ENCODE peak calls at places on chromosomes 4 and X, in nine cellular contexts. One of them, this sample, is unnamed.
A peak's percentile ranks its signal among the peaks of the same experiment; 100 is the strongest.

GRCh38 chr4:43224591-43224990 is 332.1 kb downstream of the GRXCR1 start:
- DNase-seq in stromal cell of bone marrow: no peak
- DNase-seq in activated naive CD4-positive, alpha-beta T cell: no peak
- DNase-seq in activated effector memory CD4-positive, alpha-beta T cell treated with anti-CD3 and anti-CD28 coated beads, Interleukin-2, amount 50 U/mL, for 16 hours: no peak
- DNase-seq in NCI-H1417 treated with DMSO at 0.1 percent for 48 hours: no peak
- DNase-seq in activated CD4-positive, alpha-beta T cell treated with anti-CD3 and anti-CD28 coated beads for 4 hours: no peak
- DNase-seq in stimulated activated CD8-positive, alpha-beta memory T cell treated with anti-CD3 and anti-CD28 coated beads, Interleukin-7, amount 100 ng/mL, for 1 hour: no peak
- DNase-seq in substantia nigra: no peak
- DNase-seq in NCI-H748 treated with DMSO at 0.1 percent for 48 hours: no peak
- DNase-seq in this sample: no peak

GRCh38 chrX:68307767-68308166 is 125.5 kb downstream of the OPHN1 start:
- DNase-seq in activated naive CD4-positive, alpha-beta T cell: no peak
- DNase-seq in NCI-H748 treated with DMSO at 0.1 percent for 48 hours: no peak
- DNase-seq in stimulated activated CD8-positive, alpha-beta memory T cell treated with anti-CD3 and anti-CD28 coated beads, Interleukin-7, amount 100 ng/mL, for 1 hour: no peak
- DNase-seq in stromal cell of bone marrow: peak; percentile 62
- DNase-seq in NCI-H1417 treated with DMSO at 0.1 percent for 48 hours: no peak
- DNase-seq in substantia nigra: no peak
- DNase-seq in activated CD4-positive, alpha-beta T cell treated with anti-CD3 and anti-CD28 coated beads for 4 hours: no peak
- DNase-seq in activated effector memory CD4-positive, alpha-beta T cell treated with anti-CD3 and anti-CD28 coated beads, Interleukin-2, amount 50 U/mL, for 16 hours: no peak
- DNase-seq in this sample: peak; percentile 92

GRCh38 chrX:123601437-123601836 is 131.4 kb downstream of the THOC2 start:
- DNase-seq in stromal cell of bone marrow: no peak
- DNase-seq in activated CD4-positive, alpha-beta T cell treated with anti-CD3 and anti-CD28 coated beads for 4 hours: no peak
- DNase-seq in activated effector memory CD4-positive, alpha-beta T cell treated with anti-CD3 and anti-CD28 coated beads, Interleukin-2, amount 50 U/mL, for 16 hours: no peak
- DNase-seq in activated naive CD4-positive, alpha-beta T cell: no peak
- DNase-seq in substantia nigra: no peak
- DNase-seq in stimulated activated CD8-positive, alpha-beta memory T cell treated with anti-CD3 and anti-CD28 coated beads, Interleukin-7, amount 100 ng/mL, for 1 hour: no peak
- DNase-seq in NCI-H748 treated with DMSO at 0.1 percent for 48 hours: no peak
- DNase-seq in NCI-H1417 treated with DMSO at 0.1 percent for 48 hours: no peak
- DNase-seq in this sample: no peak

GRCh38 chrX:117743469-117744251 is 372.9 kb downstream of the KLHL13 start:
- DNase-seq in activated CD4-positive, alpha-beta T cell treated with anti-CD3 and anti-CD28 coated beads for 4 hours: no peak
- DNase-seq in NCI-H748 treated with DMSO at 0.1 percent for 48 hours: peak; percentile 2
- DNase-seq in substantia nigra: no peak
- DNase-seq in stimulated activated CD8-positive, alpha-beta memory T cell treated with anti-CD3 and anti-CD28 coated beads, Interleukin-7, amount 100 ng/mL, for 1 hour: no peak
- DNase-seq in activated naive CD4-positive, alpha-beta T cell: no peak
- DNase-seq in NCI-H1417 treated with DMSO at 0.1 percent for 48 hours: no peak
- DNase-seq in activated effector memory CD4-positive, alpha-beta T cell treated with anti-CD3 and anti-CD28 coated beads, Interleukin-2, amount 50 U/mL, for 16 hours: no peak
- DNase-seq in stromal cell of bone marrow: no peak
- DNase-seq in this sample: peak; percentile 7

GRCh38 chrX:47482512-47483309 is at the start of gene ZNF41:
- DNase-seq in activated CD4-positive, alpha-beta T cell treated with anti-CD3 and anti-CD28 coated beads for 4 hours: peak; percentile 68
- DNase-seq in NCI-H1417 treated with DMSO at 0.1 percent for 48 hours: peak; percentile 65
- DNase-seq in activated naive CD4-positive, alpha-beta T cell: peak; percentile 68
- DNase-seq in stromal cell of bone marrow: peak; percentile 37
- DNase-seq in activated effector memory CD4-positive, alpha-beta T cell treated with anti-CD3 and anti-CD28 coated beads, Interleukin-2, amount 50 U/mL, for 16 hours: peak; percentile 93
- DNase-seq in stimulated activated CD8-positive, alpha-beta memory T cell treated with anti-CD3 and anti-CD28 coated beads, Interleukin-7, amount 100 ng/mL, for 1 hour: peak; percentile 50
- DNase-seq in NCI-H748 treated with DMSO at 0.1 percent for 48 hours: peak; percentile 67
- DNase-seq in substantia nigra: peak; percentile 61
- DNase-seq in this sample: peak; percentile 72

GRCh38 chrX:35664838-35665237 is 133.3 kb upstream of the MAGEB16 start:
- DNase-seq in substantia nigra: no peak
- DNase-seq in stromal cell of bone marrow: no peak
- DNase-seq in activated CD4-positive, alpha-beta T cell treated with anti-CD3 and anti-CD28 coated beads for 4 hours: no peak
- DNase-seq in NCI-H1417 treated with DMSO at 0.1 percent for 48 hours: no peak
- DNase-seq in NCI-H748 treated with DMSO at 0.1 percent for 48 hours: no peak
- DNase-seq in stimulated activated CD8-positive, alpha-beta memory T cell treated with anti-CD3 and anti-CD28 coated beads, Interleukin-7, amount 100 ng/mL, for 1 hour: no peak
- DNase-seq in activated naive CD4-positive, alpha-beta T cell: no peak
- DNase-seq in activated effector memory CD4-positive, alpha-beta T cell treated with anti-CD3 and anti-CD28 coated beads, Interleukin-2, amount 50 U/mL, for 16 hours: no peak
- DNase-seq in this sample: no peak

GRCh38 chrX:68570598-68570997 is 71.7 kb downstream of the YIPF6 start:
- DNase-seq in substantia nigra: no peak
- DNase-seq in stimulated activated CD8-positive, alpha-beta memory T cell treated with anti-CD3 and anti-CD28 coated beads, Interleukin-7, amount 100 ng/mL, for 1 hour: no peak
- DNase-seq in activated effector memory CD4-positive, alpha-beta T cell treated with anti-CD3 and anti-CD28 coated beads, Interleukin-2, amount 50 U/mL, for 16 hours: no peak
- DNase-seq in activated naive CD4-positive, alpha-beta T cell: no peak
- DNase-seq in NCI-H1417 treated with DMSO at 0.1 percent for 48 hours: no peak
- DNase-seq in activated CD4-positive, alpha-beta T cell treated with anti-CD3 and anti-CD28 coated beads for 4 hours: no peak
- DNase-seq in NCI-H748 treated with DMSO at 0.1 percent for 48 hours: no peak
- DNase-seq in stromal cell of bone marrow: no peak
- DNase-seq in this sample: peak; percentile 13

GRCh38 chr4:99180367-99181169 is 36.5 kb upstream of the ADH4 start:
- DNase-seq in activated effector memory CD4-positive, alpha-beta T cell treated with anti-CD3 and anti-CD28 coated beads, Interleukin-2, amount 50 U/mL, for 16 hours: no peak
- DNase-seq in NCI-H748 treated with DMSO at 0.1 percent for 48 hours: no peak
- DNase-seq in stimulated activated CD8-positive, alpha-beta memory T cell treated with anti-CD3 and anti-CD28 coated beads, Interleukin-7, amount 100 ng/mL, for 1 hour: no peak
- DNase-seq in activated naive CD4-positive, alpha-beta T cell: no peak
- DNase-seq in activated CD4-positive, alpha-beta T cell treated with anti-CD3 and anti-CD28 coated beads for 4 hours: no peak
- DNase-seq in NCI-H1417 treated with DMSO at 0.1 percent for 48 hours: no peak
- DNase-seq in substantia nigra: no peak
- DNase-seq in stromal cell of bone marrow: peak; percentile 79
- DNase-seq in this sample: peak; percentile 88

GRCh38 chr4:177444911-177445736 is 2.9 kb upstream of the AGA start:
- DNase-seq in NCI-H748 treated with DMSO at 0.1 percent for 48 hours: no peak
- DNase-seq in NCI-H1417 treated with DMSO at 0.1 percent for 48 hours: no peak
- DNase-seq in stimulated activated CD8-positive, alpha-beta memory T cell treated with anti-CD3 and anti-CD28 coated beads, Interleukin-7, amount 100 ng/mL, for 1 hour: no peak
- DNase-seq in substantia nigra: no peak
- DNase-seq in activated naive CD4-positive, alpha-beta T cell: no peak
- DNase-seq in activated CD4-positive, alpha-beta T cell treated with anti-CD3 and anti-CD28 coated beads for 4 hours: no peak
- DNase-seq in activated effector memory CD4-positive, alpha-beta T cell treated with anti-CD3 and anti-CD28 coated beads, Interleukin-2, amount 50 U/mL, for 16 hours: no peak
- DNase-seq in stromal cell of bone marrow: no peak
- DNase-seq in this sample: no peak

GRCh38 chrX:39759526-39760224 is 338.1 kb downstream of the BCOR start:
- DNase-seq in NCI-H1417 treated with DMSO at 0.1 percent for 48 hours: no peak
- DNase-seq in activated CD4-positive, alpha-beta T cell treated with anti-CD3 and anti-CD28 coated beads for 4 hours: no peak
- DNase-seq in activated naive CD4-positive, alpha-beta T cell: no peak
- DNase-seq in substantia nigra: peak; percentile 1
- DNase-seq in NCI-H748 treated with DMSO at 0.1 percent for 48 hours: no peak
- DNase-seq in stromal cell of bone marrow: no peak
- DNase-seq in activated effector memory CD4-positive, alpha-beta T cell treated with anti-CD3 and anti-CD28 coated beads, Interleukin-2, amount 50 U/mL, for 16 hours: no peak
- DNase-seq in stimulated activated CD8-positive, alpha-beta memory T cell treated with anti-CD3 and anti-CD28 coated beads, Interleukin-7, amount 100 ng/mL, for 1 hour: no peak
- DNase-seq in this sample: no peak

GRCh38 chr4:66489783-66490452 is 819.6 kb upstream of the EPHA5 start:
- DNase-seq in substantia nigra: no peak
- DNase-seq in activated CD4-positive, alpha-beta T cell treated with anti-CD3 and anti-CD28 coated beads for 4 hours: no peak
- DNase-seq in NCI-H748 treated with DMSO at 0.1 percent for 48 hours: no peak
- DNase-seq in stimulated activated CD8-positive, alpha-beta memory T cell treated with anti-CD3 and anti-CD28 coated beads, Interleukin-7, amount 100 ng/mL, for 1 hour: no peak
- DNase-seq in NCI-H1417 treated with DMSO at 0.1 percent for 48 hours: no peak
- DNase-seq in activated effector memory CD4-positive, alpha-beta T cell treated with anti-CD3 and anti-CD28 coated beads, Interleukin-2, amount 50 U/mL, for 16 hours: no peak
- DNase-seq in stromal cell of bone marrow: peak; percentile 25
- DNase-seq in activated naive CD4-positive, alpha-beta T cell: no peak
- DNase-seq in this sample: peak; percentile 66

GRCh38 chrX:134512566-134512965 is 52.6 kb downstream of the HPRT1 start:
- DNase-seq in NCI-H748 treated with DMSO at 0.1 percent for 48 hours: no peak
- DNase-seq in NCI-H1417 treated with DMSO at 0.1 percent for 48 hours: no peak
- DNase-seq in activated naive CD4-positive, alpha-beta T cell: no peak
- DNase-seq in activated effector memory CD4-positive, alpha-beta T cell treated with anti-CD3 and anti-CD28 coated beads, Interleukin-2, amount 50 U/mL, for 16 hours: no peak
- DNase-seq in substantia nigra: no peak
- DNase-seq in activated CD4-positive, alpha-beta T cell treated with anti-CD3 and anti-CD28 coated beads for 4 hours: no peak
- DNase-seq in stromal cell of bone marrow: no peak
- DNase-seq in stimulated activated CD8-positive, alpha-beta memory T cell treated with anti-CD3 and anti-CD28 coated beads, Interleukin-7, amount 100 ng/mL, for 1 hour: no peak
- DNase-seq in this sample: peak; percentile 90

GRCh38 chr4:86653237-86653865 is 59.2 kb downstream of the PTPN13 start:
- DNase-seq in activated naive CD4-positive, alpha-beta T cell: no peak
- DNase-seq in activated effector memory CD4-positive, alpha-beta T cell treated with anti-CD3 and anti-CD28 coated beads, Interleukin-2, amount 50 U/mL, for 16 hours: no peak
- DNase-seq in stimulated activated CD8-positive, alpha-beta memory T cell treated with anti-CD3 and anti-CD28 coated beads, Interleukin-7, amount 100 ng/mL, for 1 hour: no peak
- DNase-seq in substantia nigra: no peak
- DNase-seq in NCI-H1417 treated with DMSO at 0.1 percent for 48 hours: no peak
- DNase-seq in stromal cell of bone marrow: no peak
- DNase-seq in activated CD4-positive, alpha-beta T cell treated with anti-CD3 and anti-CD28 coated beads for 4 hours: no peak
- DNase-seq in NCI-H748 treated with DMSO at 0.1 percent for 48 hours: no peak
- DNase-seq in this sample: no peak

GRCh38 chrX:7219153-7219705 is 71.3 kb upstream of the PUDP start:
- DNase-seq in activated naive CD4-positive, alpha-beta T cell: no peak
- DNase-seq in activated CD4-positive, alpha-beta T cell treated with anti-CD3 and anti-CD28 coated beads for 4 hours: no peak
- DNase-seq in activated effector memory CD4-positive, alpha-beta T cell treated with anti-CD3 and anti-CD28 coated beads, Interleukin-2, amount 50 U/mL, for 16 hours: no peak
- DNase-seq in substantia nigra: no peak
- DNase-seq in NCI-H748 treated with DMSO at 0.1 percent for 48 hours: no peak
- DNase-seq in stromal cell of bone marrow: no peak
- DNase-seq in stimulated activated CD8-positive, alpha-beta memory T cell treated with anti-CD3 and anti-CD28 coated beads, Interleukin-7, amount 100 ng/mL, for 1 hour: no peak
- DNase-seq in NCI-H1417 treated with DMSO at 0.1 percent for 48 hours: no peak
- DNase-seq in this sample: no peak

GRCh38 chrX:1600406-1601050 is 9.1 kb downstream of the AKAP17A start:
- DNase-seq in NCI-H748 treated with DMSO at 0.1 percent for 48 hours: no peak
- DNase-seq in stromal cell of bone marrow: no peak
- DNase-seq in activated CD4-positive, alpha-beta T cell treated with anti-CD3 and anti-CD28 coated beads for 4 hours: no peak
- DNase-seq in activated naive CD4-positive, alpha-beta T cell: no peak
- DNase-seq in NCI-H1417 treated with DMSO at 0.1 percent for 48 hours: no peak
- DNase-seq in activated effector memory CD4-positive, alpha-beta T cell treated with anti-CD3 and anti-CD28 coated beads, Interleukin-2, amount 50 U/mL, for 16 hours: no peak
- DNase-seq in stimulated activated CD8-positive, alpha-beta memory T cell treated with anti-CD3 and anti-CD28 coated beads, Interleukin-7, amount 100 ng/mL, for 1 hour: no peak
- DNase-seq in substantia nigra: no peak
- DNase-seq in this sample: no peak

GRCh38 chr4:141102367-141102766 is 30.9 kb downstream of the RNF150 start:
- DNase-seq in activated naive CD4-positive, alpha-beta T cell: no peak
- DNase-seq in NCI-H748 treated with DMSO at 0.1 percent for 48 hours: no peak
- DNase-seq in activated CD4-positive, alpha-beta T cell treated with anti-CD3 and anti-CD28 coated beads for 4 hours: no peak
- DNase-seq in NCI-H1417 treated with DMSO at 0.1 percent for 48 hours: no peak
- DNase-seq in stromal cell of bone marrow: peak; percentile 8
- DNase-seq in stimulated activated CD8-positive, alpha-beta memory T cell treated with anti-CD3 and anti-CD28 coated beads, Interleukin-7, amount 100 ng/mL, for 1 hour: no peak
- DNase-seq in activated effector memory CD4-positive, alpha-beta T cell treated with anti-CD3 and anti-CD28 coated beads, Interleukin-2, amount 50 U/mL, for 16 hours: no peak
- DNase-seq in substantia nigra: no peak
- DNase-seq in this sample: peak; percentile 62

GRCh38 chr4:168440442-168441264 is 39.6 kb downstream of the DDX60L start:
- DNase-seq in stromal cell of bone marrow: peak; percentile 41
- DNase-seq in activated CD4-positive, alpha-beta T cell treated with anti-CD3 and anti-CD28 coated beads for 4 hours: no peak
- DNase-seq in activated effector memory CD4-positive, alpha-beta T cell treated with anti-CD3 and anti-CD28 coated beads, Interleukin-2, amount 50 U/mL, for 16 hours: no peak
- DNase-seq in NCI-H748 treated with DMSO at 0.1 percent for 48 hours: no peak
- DNase-seq in activated naive CD4-positive, alpha-beta T cell: no peak
- DNase-seq in stimulated activated CD8-positive, alpha-beta memory T cell treated with anti-CD3 and anti-CD28 coated beads, Interleukin-7, amount 100 ng/mL, for 1 hour: no peak
- DNase-seq in substantia nigra: no peak
- DNase-seq in NCI-H1417 treated with DMSO at 0.1 percent for 48 hours: no peak
- DNase-seq in this sample: peak; percentile 87

GRCh38 chr4:79308087-79308486 is 17.8 kb downstream of the NAA11 start:
- DNase-seq in stimulated activated CD8-positive, alpha-beta memory T cell treated with anti-CD3 and anti-CD28 coated beads, Interleukin-7, amount 100 ng/mL, for 1 hour: no peak
- DNase-seq in NCI-H1417 treated with DMSO at 0.1 percent for 48 hours: no peak
- DNase-seq in activated CD4-positive, alpha-beta T cell treated with anti-CD3 and anti-CD28 coated beads for 4 hours: no peak
- DNase-seq in activated effector memory CD4-positive, alpha-beta T cell treated with anti-CD3 and anti-CD28 coated beads, Interleukin-2, amount 50 U/mL, for 16 hours: no peak
- DNase-seq in activated naive CD4-positive, alpha-beta T cell: no peak
- DNase-seq in substantia nigra: no peak
- DNase-seq in NCI-H748 treated with DMSO at 0.1 percent for 48 hours: no peak
- DNase-seq in stromal cell of bone marrow: no peak
- DNase-seq in this sample: no peak

GRCh38 chrX:8235026-8235425 is 64.0 kb upstream of the VCX2 start:
- DNase-seq in substantia nigra: no peak
- DNase-seq in activated naive CD4-positive, alpha-beta T cell: no peak
- DNase-seq in stimulated activated CD8-positive, alpha-beta memory T cell treated with anti-CD3 and anti-CD28 coated beads, Interleukin-7, amount 100 ng/mL, for 1 hour: no peak
- DNase-seq in activated effector memory CD4-positive, alpha-beta T cell treated with anti-CD3 and anti-CD28 coated beads, Interleukin-2, amount 50 U/mL, for 16 hours: no peak
- DNase-seq in NCI-H1417 treated with DMSO at 0.1 percent for 48 hours: no peak
- DNase-seq in NCI-H748 treated with DMSO at 0.1 percent for 48 hours: no peak
- DNase-seq in activated CD4-positive, alpha-beta T cell treated with anti-CD3 and anti-CD28 coated beads for 4 hours: no peak
- DNase-seq in stromal cell of bone marrow: peak; percentile 48
- DNase-seq in this sample: peak; percentile 64

GRCh38 chr4:86825511-86825910 is 23.7 kb downstream of the SLC10A6 start:
- DNase-seq in substantia nigra: no peak
- DNase-seq in stromal cell of bone marrow: no peak
- DNase-seq in NCI-H748 treated with DMSO at 0.1 percent for 48 hours: no peak
- DNase-seq in activated CD4-positive, alpha-beta T cell treated with anti-CD3 and anti-CD28 coated beads for 4 hours: no peak
- DNase-seq in NCI-H1417 treated with DMSO at 0.1 percent for 48 hours: no peak
- DNase-seq in activated effector memory CD4-positive, alpha-beta T cell treated with anti-CD3 and anti-CD28 coated beads, Interleukin-2, amount 50 U/mL, for 16 hours: no peak
- DNase-seq in activated naive CD4-positive, alpha-beta T cell: no peak
- DNase-seq in stimulated activated CD8-positive, alpha-beta memory T cell treated with anti-CD3 and anti-CD28 coated beads, Interleukin-7, amount 100 ng/mL, for 1 hour: no peak
- DNase-seq in this sample: peak; percentile 41

GRCh38 chr4:174522183-174523002 is at the start of gene HPGD:
- DNase-seq in stromal cell of bone marrow: no peak
- DNase-seq in NCI-H1417 treated with DMSO at 0.1 percent for 48 hours: no peak
- DNase-seq in activated naive CD4-positive, alpha-beta T cell: peak; percentile 52
- DNase-seq in substantia nigra: no peak
- DNase-seq in activated effector memory CD4-positive, alpha-beta T cell treated with anti-CD3 and anti-CD28 coated beads, Interleukin-2, amount 50 U/mL, for 16 hours: peak; percentile 83
- DNase-seq in NCI-H748 treated with DMSO at 0.1 percent for 48 hours: peak; percentile 53
- DNase-seq in activated CD4-positive, alpha-beta T cell treated with anti-CD3 and anti-CD28 coated beads for 4 hours: peak; percentile 34
- DNase-seq in stimulated activated CD8-positive, alpha-beta memory T cell treated with anti-CD3 and anti-CD28 coated beads, Interleukin-7, amount 100 ng/mL, for 1 hour: peak; percentile 26
- DNase-seq in this sample: peak; percentile 8

GRCh38 chr4:41994461-41994860 is 4.1 kb downstream of the SLC30A9 start:
- DNase-seq in stromal cell of bone marrow: no peak
- DNase-seq in stimulated activated CD8-positive, alpha-beta memory T cell treated with anti-CD3 and anti-CD28 coated beads, Interleukin-7, amount 100 ng/mL, for 1 hour: no peak
- DNase-seq in activated effector memory CD4-positive, alpha-beta T cell treated with anti-CD3 and anti-CD28 coated beads, Interleukin-2, amount 50 U/mL, for 16 hours: no peak
- DNase-seq in activated naive CD4-positive, alpha-beta T cell: no peak
- DNase-seq in NCI-H748 treated with DMSO at 0.1 percent for 48 hours: no peak
- DNase-seq in substantia nigra: no peak
- DNase-seq in activated CD4-positive, alpha-beta T cell treated with anti-CD3 and anti-CD28 coated beads for 4 hours: no peak
- DNase-seq in NCI-H1417 treated with DMSO at 0.1 percent for 48 hours: no peak
- DNase-seq in this sample: no peak

GRCh38 chrX:110402091-110402854 is 43.6 kb downstream of the RTL9 start:
- DNase-seq in NCI-H1417 treated with DMSO at 0.1 percent for 48 hours: no peak
- DNase-seq in activated naive CD4-positive, alpha-beta T cell: no peak
- DNase-seq in stimulated activated CD8-positive, alpha-beta memory T cell treated with anti-CD3 and anti-CD28 coated beads, Interleukin-7, amount 100 ng/mL, for 1 hour: no peak
- DNase-seq in activated CD4-positive, alpha-beta T cell treated with anti-CD3 and anti-CD28 coated beads for 4 hours: no peak
- DNase-seq in stromal cell of bone marrow: no peak
- DNase-seq in NCI-H748 treated with DMSO at 0.1 percent for 48 hours: no peak
- DNase-seq in activated effector memory CD4-positive, alpha-beta T cell treated with anti-CD3 and anti-CD28 coated beads, Interleukin-2, amount 50 U/mL, for 16 hours: no peak
- DNase-seq in substantia nigra: no peak
- DNase-seq in this sample: peak; percentile 84

GRCh38 chr4:158809611-158810486 is 41.0 kb downstream of the FNIP2 start:
- DNase-seq in NCI-H748 treated with DMSO at 0.1 percent for 48 hours: peak; percentile 21
- DNase-seq in activated naive CD4-positive, alpha-beta T cell: no peak
- DNase-seq in activated effector memory CD4-positive, alpha-beta T cell treated with anti-CD3 and anti-CD28 coated beads, Interleukin-2, amount 50 U/mL, for 16 hours: no peak
- DNase-seq in stimulated activated CD8-positive, alpha-beta memory T cell treated with anti-CD3 and anti-CD28 coated beads, Interleukin-7, amount 100 ng/mL, for 1 hour: no peak
- DNase-seq in NCI-H1417 treated with DMSO at 0.1 percent for 48 hours: no peak
- DNase-seq in stromal cell of bone marrow: peak; percentile 81
- DNase-seq in activated CD4-positive, alpha-beta T cell treated with anti-CD3 and anti-CD28 coated beads for 4 hours: no peak
- DNase-seq in substantia nigra: no peak
- DNase-seq in this sample: peak; percentile 71

GRCh38 chr4:16139066-16139945 is 55.5 kb upstream of the PROM1 start:
- DNase-seq in activated CD4-positive, alpha-beta T cell treated with anti-CD3 and anti-CD28 coated beads for 4 hours: no peak
- DNase-seq in stromal cell of bone marrow: no peak
- DNase-seq in substantia nigra: no peak
- DNase-seq in stimulated activated CD8-positive, alpha-beta memory T cell treated with anti-CD3 and anti-CD28 coated beads, Interleukin-7, amount 100 ng/mL, for 1 hour: no peak
- DNase-seq in activated naive CD4-positive, alpha-beta T cell: no peak
- DNase-seq in NCI-H1417 treated with DMSO at 0.1 percent for 48 hours: no peak
- DNase-seq in activated effector memory CD4-positive, alpha-beta T cell treated with anti-CD3 and anti-CD28 coated beads, Interleukin-2, amount 50 U/mL, for 16 hours: no peak
- DNase-seq in NCI-H748 treated with DMSO at 0.1 percent for 48 hours: no peak
- DNase-seq in this sample: no peak

GRCh38 chr4:8913858-8914460 is 42.3 kb upstream of the HMX1 start:
- DNase-seq in activated CD4-positive, alpha-beta T cell treated with anti-CD3 and anti-CD28 coated beads for 4 hours: no peak
- DNase-seq in NCI-H748 treated with DMSO at 0.1 percent for 48 hours: no peak
- DNase-seq in substantia nigra: no peak
- DNase-seq in stimulated activated CD8-positive, alpha-beta memory T cell treated with anti-CD3 and anti-CD28 coated beads, Interleukin-7, amount 100 ng/mL, for 1 hour: no peak
- DNase-seq in stromal cell of bone marrow: no peak
- DNase-seq in NCI-H1417 treated with DMSO at 0.1 percent for 48 hours: no peak
- DNase-seq in activated effector memory CD4-positive, alpha-beta T cell treated with anti-CD3 and anti-CD28 coated beads, Interleukin-2, amount 50 U/mL, for 16 hours: peak; percentile 44
- DNase-seq in activated naive CD4-positive, alpha-beta T cell: no peak
- DNase-seq in this sample: no peak

GRCh38 chr4:3202836-3203820 is 45.8 kb upstream of the MSANTD1 start:
- DNase-seq in activated CD4-positive, alpha-beta T cell treated with anti-CD3 and anti-CD28 coated beads for 4 hours: peak; percentile 37
- DNase-seq in activated effector memory CD4-positive, alpha-beta T cell treated with anti-CD3 and anti-CD28 coated beads, Interleukin-2, amount 50 U/mL, for 16 hours: peak; percentile 77
- DNase-seq in NCI-H748 treated with DMSO at 0.1 percent for 48 hours: no peak
- DNase-seq in stromal cell of bone marrow: no peak
- DNase-seq in NCI-H1417 treated with DMSO at 0.1 percent for 48 hours: no peak
- DNase-seq in activated naive CD4-positive, alpha-beta T cell: no peak
- DNase-seq in substantia nigra: no peak
- DNase-seq in stimulated activated CD8-positive, alpha-beta memory T cell treated with anti-CD3 and anti-CD28 coated beads, Interleukin-7, amount 100 ng/mL, for 1 hour: no peak
- DNase-seq in this sample: no peak

GRCh38 chr4:158314756-158315487 is 104.6 kb downstream of the TMEM144 start:
- DNase-seq in NCI-H748 treated with DMSO at 0.1 percent for 48 hours: no peak
- DNase-seq in NCI-H1417 treated with DMSO at 0.1 percent for 48 hours: no peak
- DNase-seq in activated CD4-positive, alpha-beta T cell treated with anti-CD3 and anti-CD28 coated beads for 4 hours: no peak
- DNase-seq in activated effector memory CD4-positive, alpha-beta T cell treated with anti-CD3 and anti-CD28 coated beads, Interleukin-2, amount 50 U/mL, for 16 hours: no peak
- DNase-seq in substantia nigra: no peak
- DNase-seq in stromal cell of bone marrow: peak; percentile 95
- DNase-seq in stimulated activated CD8-positive, alpha-beta memory T cell treated with anti-CD3 and anti-CD28 coated beads, Interleukin-7, amount 100 ng/mL, for 1 hour: no peak
- DNase-seq in activated naive CD4-positive, alpha-beta T cell: no peak
- DNase-seq in this sample: peak; percentile 96

GRCh38 chrX:13923289-13923688 is 106.4 kb upstream of the GPM6B start:
- DNase-seq in activated CD4-positive, alpha-beta T cell treated with anti-CD3 and anti-CD28 coated beads for 4 hours: no peak
- DNase-seq in NCI-H748 treated with DMSO at 0.1 percent for 48 hours: no peak
- DNase-seq in stromal cell of bone marrow: no peak
- DNase-seq in stimulated activated CD8-positive, alpha-beta memory T cell treated with anti-CD3 and anti-CD28 coated beads, Interleukin-7, amount 100 ng/mL, for 1 hour: no peak
- DNase-seq in activated effector memory CD4-positive, alpha-beta T cell treated with anti-CD3 and anti-CD28 coated beads, Interleukin-2, amount 50 U/mL, for 16 hours: no peak
- DNase-seq in substantia nigra: no peak
- DNase-seq in NCI-H1417 treated with DMSO at 0.1 percent for 48 hours: no peak
- DNase-seq in activated naive CD4-positive, alpha-beta T cell: no peak
- DNase-seq in this sample: no peak

GRCh38 chrX:28135378-28136047 is 154.3 kb upstream of the DCAF8L1 start:
- DNase-seq in stromal cell of bone marrow: no peak
- DNase-seq in NCI-H748 treated with DMSO at 0.1 percent for 48 hours: no peak
- DNase-seq in NCI-H1417 treated with DMSO at 0.1 percent for 48 hours: no peak
- DNase-seq in stimulated activated CD8-positive, alpha-beta memory T cell treated with anti-CD3 and anti-CD28 coated beads, Interleukin-7, amount 100 ng/mL, for 1 hour: no peak
- DNase-seq in activated CD4-positive, alpha-beta T cell treated with anti-CD3 and anti-CD28 coated beads for 4 hours: no peak
- DNase-seq in substantia nigra: no peak
- DNase-seq in activated naive CD4-positive, alpha-beta T cell: no peak
- DNase-seq in activated effector memory CD4-positive, alpha-beta T cell treated with anti-CD3 and anti-CD28 coated beads, Interleukin-2, amount 50 U/mL, for 16 hours: no peak
- DNase-seq in this sample: peak; percentile 32

GRCh38 chrX:21158678-21159077 is 215.5 kb upstream of the CNKSR2 start:
- DNase-seq in stimulated activated CD8-positive, alpha-beta memory T cell treated with anti-CD3 and anti-CD28 coated beads, Interleukin-7, amount 100 ng/mL, for 1 hour: no peak
- DNase-seq in stromal cell of bone marrow: no peak
- DNase-seq in NCI-H748 treated with DMSO at 0.1 percent for 48 hours: no peak
- DNase-seq in activated effector memory CD4-positive, alpha-beta T cell treated with anti-CD3 and anti-CD28 coated beads, Interleukin-2, amount 50 U/mL, for 16 hours: no peak
- DNase-seq in substantia nigra: no peak
- DNase-seq in activated naive CD4-positive, alpha-beta T cell: no peak
- DNase-seq in activated CD4-positive, alpha-beta T cell treated with anti-CD3 and anti-CD28 coated beads for 4 hours: no peak
- DNase-seq in NCI-H1417 treated with DMSO at 0.1 percent for 48 hours: no peak
- DNase-seq in this sample: no peak